ENCODE peak calls at places on chromosomes 4 and X, in seven cellular contexts. One of them, this sample, is unnamed.

GRCh38 chr4:184383497-184384055 is 90.8 kb downstream of the IRF2 start:
- DNase-seq in coronary artery: no peak
- DNase-seq in AG10803: peak; percentile 95
- DNase-seq in foreskin fibroblast: peak; percentile 97
- DNase-seq in lower lobe of right lung: no peak
- DNase-seq in AG09319: peak; percentile 69
- DNase-seq in brain microvascular endothelial cell: peak; percentile 94
- DNase-seq in this sample: peak; percentile 90

GRCh38 chr4:78684196-78685079 is 91.7 kb upstream of the BMP2K start:
- DNase-seq in coronary artery: no peak
- DNase-seq in AG10803: peak; percentile 56
- DNase-seq in foreskin fibroblast: peak; percentile 26
- DNase-seq in lower lobe of right lung: no peak
- DNase-seq in AG09319: no peak
- DNase-seq in brain microvascular endothelial cell: peak; percentile 51
- DNase-seq in this sample: peak; percentile 37

GRCh38 chr4:47642985-47643745 is 158.1 kb downstream of the ATP10D start:
- DNase-seq in coronary artery: no peak
- DNase-seq in AG10803: peak; percentile 83
- DNase-seq in foreskin fibroblast: peak; percentile 86
- DNase-seq in lower lobe of right lung: no peak
- DNase-seq in AG09319: no peak
- DNase-seq in brain microvascular endothelial cell: peak; percentile 42
- DNase-seq in this sample: peak; percentile 2

GRCh38 chr4:176393306-176394013 is 73.7 kb downstream of the SPCS3 start:
- DNase-seq in coronary artery: no peak
- DNase-seq in AG10803: peak; percentile 7
- DNase-seq in foreskin fibroblast: peak; percentile 36
- DNase-seq in lower lobe of right lung: no peak
- DNase-seq in AG09319: peak; percentile 25
- DNase-seq in brain microvascular endothelial cell: no peak
- DNase-seq in this sample: no peak

GRCh38 chrX:105696870-105697269 is 125.5 kb upstream of the NRK start:
- DNase-seq in coronary artery: no peak
- DNase-seq in AG10803: no peak
- DNase-seq in foreskin fibroblast: no peak
- DNase-seq in lower lobe of right lung: no peak
- DNase-seq in AG09319: no peak
- DNase-seq in brain microvascular endothelial cell: no peak
- DNase-seq in this sample: no peak

GRCh38 chr4:164615964-164616363 is 138.0 kb upstream of the SMIM31 start:
- DNase-seq in coronary artery: no peak
- DNase-seq in AG10803: no peak
- DNase-seq in foreskin fibroblast: no peak
- DNase-seq in lower lobe of right lung: no peak
- DNase-seq in AG09319: no peak
- DNase-seq in brain microvascular endothelial cell: no peak
- DNase-seq in this sample: no peak

GRCh38 chr4:182288534-182288933 is 45.3 kb downstream of the TENM3 start:
- DNase-seq in coronary artery: no peak
- DNase-seq in AG10803: no peak
- DNase-seq in foreskin fibroblast: no peak
- DNase-seq in lower lobe of right lung: no peak
- DNase-seq in AG09319: no peak
- DNase-seq in brain microvascular endothelial cell: no peak
- DNase-seq in this sample: no peak

GRCh38 chr4:39621582-39621981 is 17.1 kb downstream of the SMIM14 start:
- DNase-seq in coronary artery: no peak
- DNase-seq in AG10803: peak; percentile 77
- DNase-seq in foreskin fibroblast: peak; percentile 92
- DNase-seq in lower lobe of right lung: peak; percentile 55
- DNase-seq in AG09319: no peak
- DNase-seq in brain microvascular endothelial cell: peak; percentile 79
- DNase-seq in this sample: peak; percentile 80

GRCh38 chr4:47876310-47876709 is 38.1 kb downstream of the NFXL1 start:
- DNase-seq in coronary artery: no peak
- DNase-seq in AG10803: no peak
- DNase-seq in foreskin fibroblast: peak; percentile 32
- DNase-seq in lower lobe of right lung: no peak
- DNase-seq in AG09319: no peak
- DNase-seq in brain microvascular endothelial cell: no peak
- DNase-seq in this sample: no peak

GRCh38 chrX:1609759-1610158 is 5.1 kb upstream of the ASMT start:
- DNase-seq in coronary artery: no peak
- DNase-seq in AG10803: no peak
- DNase-seq in foreskin fibroblast: no peak
- DNase-seq in lower lobe of right lung: no peak
- DNase-seq in AG09319: no peak
- DNase-seq in brain microvascular endothelial cell: no peak
- DNase-seq in this sample: no peak

GRCh38 chr4:26083987-26084386 is 170.0 kb downstream of the SMIM20 start:
- DNase-seq in coronary artery: no peak
- DNase-seq in AG10803: peak; percentile 86
- DNase-seq in foreskin fibroblast: peak; percentile 95
- DNase-seq in lower lobe of right lung: no peak
- DNase-seq in AG09319: peak; percentile 62
- DNase-seq in brain microvascular endothelial cell: peak; percentile 70
- DNase-seq in this sample: peak; percentile 88

GRCh38 chrX:68114573-68115199 is 318.6 kb downstream of the OPHN1 start:
- DNase-seq in coronary artery: no peak
- DNase-seq in AG10803: peak; percentile 10
- DNase-seq in foreskin fibroblast: peak; percentile 49
- DNase-seq in lower lobe of right lung: no peak
- DNase-seq in AG09319: no peak
- DNase-seq in brain microvascular endothelial cell: peak; percentile 9
- DNase-seq in this sample: peak; percentile 31

GRCh38 chr4:62231994-62232393 is 1031.9 kb downstream of the ADGRL3 start:
- DNase-seq in coronary artery: no peak
- DNase-seq in AG10803: no peak
- DNase-seq in foreskin fibroblast: no peak
- DNase-seq in lower lobe of right lung: no peak
- DNase-seq in AG09319: no peak
- DNase-seq in brain microvascular endothelial cell: no peak
- DNase-seq in this sample: no peak

GRCh38 chrX:96394566-96394965 is 290.1 kb upstream of the DIAPH2 start:
- DNase-seq in coronary artery: no peak
- DNase-seq in AG10803: no peak
- DNase-seq in foreskin fibroblast: peak; percentile 24
- DNase-seq in lower lobe of right lung: no peak
- DNase-seq in AG09319: no peak
- DNase-seq in brain microvascular endothelial cell: peak; percentile 26
- DNase-seq in this sample: peak; percentile 30

GRCh38 chrX:1205681-1206611 is 6.5 kb downstream of the CRLF2 start:
- DNase-seq in coronary artery: no peak
- DNase-seq in AG10803: peak; percentile 62
- DNase-seq in foreskin fibroblast: peak; percentile 58
- DNase-seq in lower lobe of right lung: no peak
- DNase-seq in AG09319: peak; percentile 4
- DNase-seq in brain microvascular endothelial cell: peak; percentile 68
- DNase-seq in this sample: peak; percentile 86

GRCh38 chr4:3434891-3435683 is 6.7 kb upstream of the HGFAC start:
- DNase-seq in coronary artery: no peak
- DNase-seq in AG10803: no peak
- DNase-seq in foreskin fibroblast: no peak
- DNase-seq in lower lobe of right lung: no peak
- DNase-seq in AG09319: no peak
- DNase-seq in brain microvascular endothelial cell: no peak
- DNase-seq in this sample: no peak
- TF ChIP-seq CTCF in coronary artery: no peak
- TF ChIP-seq CTCF in AG10803: no peak
- TF ChIP-seq CTCF in foreskin fibroblast: peak; percentile 32
- TF ChIP-seq CTCF in lower lobe of right lung: no peak
- TF ChIP-seq CTCF in AG09319: no peak
- TF ChIP-seq CTCF in brain microvascular endothelial cell: peak; percentile 48
- TF ChIP-seq CTCF in this sample: peak; percentile 45

DNA sequence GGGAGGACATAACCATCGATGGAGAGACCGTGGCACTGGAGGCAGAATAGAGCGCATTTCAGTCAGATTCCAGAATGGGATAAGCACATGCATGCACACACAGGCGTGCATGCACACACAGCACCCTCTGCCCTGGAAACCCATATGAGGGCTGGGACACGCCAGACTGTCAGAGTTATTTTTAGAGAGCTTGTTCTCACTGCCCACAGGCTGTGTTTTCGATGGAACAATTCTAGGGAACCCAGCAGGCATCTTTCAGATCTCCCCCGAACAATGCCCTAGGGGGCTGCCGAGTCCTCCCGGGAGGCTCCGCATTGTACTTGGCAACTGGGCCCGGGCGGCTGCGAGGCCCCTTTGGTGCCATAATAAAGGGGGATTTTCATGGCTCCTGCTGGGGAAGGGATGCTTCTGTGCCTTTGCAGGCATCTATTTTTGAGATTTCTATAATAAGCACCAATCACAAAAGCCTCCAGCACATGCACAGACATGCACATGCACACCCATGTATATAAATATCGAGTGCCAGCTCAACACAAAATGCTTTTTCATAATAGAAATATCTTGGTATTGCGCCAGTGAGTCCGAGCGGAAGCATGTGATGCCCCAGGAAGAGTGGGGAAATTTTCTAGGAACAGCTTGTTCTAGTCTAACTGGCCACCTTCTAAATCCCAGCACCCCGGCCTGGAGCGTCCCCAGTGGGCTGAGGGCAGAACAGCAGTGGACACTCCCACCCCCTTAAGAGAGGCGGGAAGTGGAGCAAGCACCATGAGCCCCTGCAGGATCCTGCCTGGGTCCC is 88.6 kb downstream of the PHKA2 start:
- DNase-seq in coronary artery: peak; percentile 85
- DNase-seq in AG10803: peak; percentile 61
- DNase-seq in foreskin fibroblast: peak; percentile 87
- DNase-seq in lower lobe of right lung: peak; percentile 51
- DNase-seq in AG09319: no peak
- DNase-seq in brain microvascular endothelial cell: peak; percentile 34
- DNase-seq in this sample: peak; percentile 11
- TF ChIP-seq CTCF in coronary artery: peak; percentile 46
- TF ChIP-seq CTCF in AG10803: peak; percentile 41
- TF ChIP-seq CTCF in foreskin fibroblast: no peak
- TF ChIP-seq CTCF in lower lobe of right lung: peak; percentile 38
- TF ChIP-seq CTCF in AG09319: peak; percentile 26
- TF ChIP-seq CTCF in brain microvascular endothelial cell: peak; percentile 74
- TF ChIP-seq CTCF in this sample: peak; percentile 34

GRCh38 chr4:1031346-1031745 is 19.9 kb downstream of the FGFRL1 start:
- DNase-seq in coronary artery: no peak
- DNase-seq in AG10803: no peak
- DNase-seq in foreskin fibroblast: no peak
- DNase-seq in lower lobe of right lung: no peak
- DNase-seq in AG09319: no peak
- DNase-seq in brain microvascular endothelial cell: no peak
- DNase-seq in this sample: no peak

GRCh38 chr4:1030559-1030958 is 19.1 kb downstream of the FGFRL1 start:
- DNase-seq in coronary artery: no peak
- DNase-seq in AG10803: no peak
- DNase-seq in foreskin fibroblast: no peak
- DNase-seq in lower lobe of right lung: no peak
- DNase-seq in AG09319: no peak
- DNase-seq in brain microvascular endothelial cell: no peak
- DNase-seq in this sample: no peak

GRCh38 chr4:1033840-1034551 is 22.6 kb downstream of the FGFRL1 start:
- DNase-seq in coronary artery: no peak
- DNase-seq in AG10803: peak; percentile 84
- DNase-seq in foreskin fibroblast: peak; percentile 83
- DNase-seq in lower lobe of right lung: no peak
- DNase-seq in AG09319: no peak
- DNase-seq in brain microvascular endothelial cell: no peak
- DNase-seq in this sample: no peak

GRCh38 chr4:1032861-1033260 is 21.4 kb downstream of the FGFRL1 start:
- DNase-seq in coronary artery: no peak
- DNase-seq in AG10803: no peak
- DNase-seq in foreskin fibroblast: no peak
- DNase-seq in lower lobe of right lung: no peak
- DNase-seq in AG09319: no peak
- DNase-seq in brain microvascular endothelial cell: no peak
- DNase-seq in this sample: no peak

DNA sequence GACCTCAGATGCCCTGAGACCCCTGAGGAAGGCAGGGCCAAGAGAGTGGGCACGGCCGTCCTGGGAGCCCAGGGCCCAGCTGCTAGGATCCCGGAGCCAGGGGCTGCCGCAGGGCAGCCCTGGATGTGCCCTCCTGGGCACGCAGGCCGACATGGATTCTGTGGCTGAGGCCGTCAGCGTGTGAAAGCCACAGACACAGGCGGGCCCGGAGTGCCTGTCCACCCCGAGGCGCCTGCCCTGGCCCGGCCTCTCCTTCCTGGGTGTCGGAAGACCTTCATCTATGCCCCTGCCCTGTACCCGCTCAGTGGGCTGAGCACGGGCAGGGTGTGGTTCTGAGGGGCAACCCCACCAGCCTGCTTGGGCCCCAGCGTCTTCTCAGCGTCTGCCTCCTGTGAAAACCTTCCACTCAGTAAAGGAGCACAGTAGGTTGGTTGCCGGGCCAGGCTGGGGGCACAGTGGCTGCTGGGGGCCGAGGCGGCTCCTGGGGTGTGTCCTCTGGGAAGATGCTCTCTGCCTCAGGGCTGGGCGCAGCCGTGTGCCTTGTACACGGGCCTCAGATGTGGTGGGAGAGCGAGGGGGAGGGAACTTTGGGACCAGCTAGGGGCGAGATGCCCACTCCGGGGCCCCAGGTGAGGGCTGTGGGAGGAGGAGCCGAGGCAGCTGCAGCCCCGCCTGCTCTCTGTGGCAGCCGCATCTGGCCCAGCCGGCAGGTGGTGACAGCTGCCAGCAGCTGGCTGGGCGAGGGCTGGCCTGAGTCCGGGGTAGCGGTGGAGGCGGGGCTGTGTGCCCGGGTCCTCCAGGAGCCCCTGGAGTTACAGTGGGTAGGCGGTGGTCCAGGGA is 20.8 kb downstream of the FGFRL1 start:
- DNase-seq in coronary artery: no peak
- DNase-seq in AG10803: no peak
- DNase-seq in foreskin fibroblast: no peak
- DNase-seq in lower lobe of right lung: no peak
- DNase-seq in AG09319: no peak
- DNase-seq in brain microvascular endothelial cell: no peak
- DNase-seq in this sample: no peak
- TF ChIP-seq CTCF in coronary artery: no peak
- TF ChIP-seq CTCF in AG10803: no peak
- TF ChIP-seq CTCF in foreskin fibroblast: no peak
- TF ChIP-seq CTCF in lower lobe of right lung: no peak
- TF ChIP-seq CTCF in AG09319: no peak
- TF ChIP-seq CTCF in brain microvascular endothelial cell: no peak
- TF ChIP-seq CTCF in this sample: no peak

GRCh38 chr4:174262624-174263444 is 20.6 kb downstream of the FBXO8 start:
- DNase-seq in coronary artery: no peak
- DNase-seq in AG10803: no peak
- DNase-seq in foreskin fibroblast: peak; percentile 8
- DNase-seq in lower lobe of right lung: no peak
- DNase-seq in AG09319: no peak
- DNase-seq in brain microvascular endothelial cell: no peak
- DNase-seq in this sample: no peak

GRCh38 chr4:174260099-174260498 is 23.4 kb downstream of the FBXO8 start:
- DNase-seq in coronary artery: no peak
- DNase-seq in AG10803: peak; percentile 85
- DNase-seq in foreskin fibroblast: peak; percentile 80
- DNase-seq in lower lobe of right lung: no peak
- DNase-seq in AG09319: no peak
- DNase-seq in brain microvascular endothelial cell: peak; percentile 62
- DNase-seq in this sample: peak; percentile 72

GRCh38 chr4:174255790-174256189 is 27.7 kb downstream of the FBXO8 start:
- DNase-seq in coronary artery: no peak
- DNase-seq in AG10803: peak; percentile 46
- DNase-seq in foreskin fibroblast: peak; percentile 46
- DNase-seq in lower lobe of right lung: no peak
- DNase-seq in AG09319: no peak
- DNase-seq in brain microvascular endothelial cell: peak; percentile 88
- DNase-seq in this sample: no peak

GRCh38 chr4:174256277-174256713 is 27.2 kb downstream of the FBXO8 start:
- DNase-seq in coronary artery: no peak
- DNase-seq in AG10803: peak; percentile 34
- DNase-seq in foreskin fibroblast: peak; percentile 50
- DNase-seq in lower lobe of right lung: no peak
- DNase-seq in AG09319: no peak
- DNase-seq in brain microvascular endothelial cell: peak; percentile 31
- DNase-seq in this sample: peak; percentile 33

GRCh38 chr4:174259580-174259979 is 23.9 kb downstream of the FBXO8 start:
- DNase-seq in coronary artery: no peak
- DNase-seq in AG10803: no peak
- DNase-seq in foreskin fibroblast: no peak
- DNase-seq in lower lobe of right lung: no peak
- DNase-seq in AG09319: no peak
- DNase-seq in brain microvascular endothelial cell: no peak
- DNase-seq in this sample: no peak
- TF ChIP-seq CTCF in coronary artery: no peak
- TF ChIP-seq CTCF in AG10803: no peak
- TF ChIP-seq CTCF in foreskin fibroblast: no peak
- TF ChIP-seq CTCF in lower lobe of right lung: no peak
- TF ChIP-seq CTCF in AG09319: no peak
- TF ChIP-seq CTCF in brain microvascular endothelial cell: no peak
- TF ChIP-seq CTCF in this sample: peak; percentile 23

This sample was measured in HFFc6.